ENCODE peak calls at places on chromosome 1, in six cellular contexts. D, S, O, V, M and C are unnamed samples.

GRCh38 chr1:165763442-165763841 is 5.2 kb downstream of the TMCO1 start:
- DNase-seq in M (no peak), D (no peak), O (no peak), S (no peak), V (no peak), C (no peak)

GRCh38 chr1:24990136-24990535 is 60.1 kb upstream of the RUNX3 start:
- DNase-seq in D (no peak), S (no peak), M (no peak), O (no peak), V (no peak), C (no peak)

GRCh38 chr1:221611930-221612777 is 129.7 kb downstream of the DUSP10 start:
- DNase-seq in S (no peak), V (no peak), D (no peak), O (peak), M (peak), C (no peak)

GRCh38 chr1:157540852-157541251 is 11.5 kb downstream of the FCRL5 start:
- DNase-seq in O (no peak), V (no peak), D (no peak), S (no peak), M (no peak), C (no peak)

GRCh38 chr1:244104309-244105060 is 53.4 kb downstream of the ZBTB18 start:
- DNase-seq in D (no peak), O (peak), M (peak), V (no peak), S (no peak), C (no peak)

GRCh38 chr1:172642970-172643369 is 15.9 kb upstream of the FASLG start:
- DNase-seq in M (no peak), O (peak), D (no peak), V (no peak), S (no peak), C (no peak)

GRCh38 chr1:112904831-112905227 is 51.2 kb downstream of the SLC16A1 start:
- DNase-seq in V (no peak), M (no peak), S (no peak), O (peak), D (no peak), C (no peak)

GRCh38 chr1:237677979-237678378 is 212.7 kb downstream of the ZP4 start:
- DNase-seq in O (no peak), V (no peak), M (peak), S (no peak), D (no peak), C (no peak)

GRCh38 chr1:199743227-199743626 is 284.3 kb upstream of the NR5A2 start:
- DNase-seq in V (no peak), O (no peak), D (no peak), S (no peak), M (no peak), C (no peak)

GRCh38 chr1:213287987-213288386 is 236.9 kb downstream of the RPS6KC1 start:
- DNase-seq in M (no peak), O (no peak), S (no peak), V (no peak), D (no peak), C (no peak)

GRCh38 chr1:88612783-88613182 is 71.3 kb upstream of the PKN2 start:
- DNase-seq in D (no peak), S (no peak), M (no peak), O (no peak), V (no peak), C (no peak)